ENCODE peak calls at places on chromosomes 16 and 17, in seven cellular contexts. C is GM10248; J is GM13976; B is midbrain; N is stimulated activated CD8-positive, alpha-beta memory T cell treated with anti-CD3 and anti-CD28 coated beads, Interleukin-7, amount 100 ng/mL, for 1 hour; W is left colon; S is activated T-cell treated with anti-CD3 and anti-CD28 coated beads for 48 hours. R is an unnamed sample.

GRCh38 chr17:49638818-49639217 is 39.1 kb downstream of the SPOP start:
- DNase-seq in C (no peak), J (no peak), B (no peak), N (no peak), W (no peak), S (no peak), R (no peak)

GRCh38 chr16:88315543-88316105 is 67.1 kb upstream of the ZNF469 start:
- DNase-seq in C (no peak), J (no peak), B (no peak), N (no peak), W (peak; percentile 45), S (no peak), R (no peak)

GRCh38 chr16:87186440-87186839 is 130.8 kb downstream of the C16orf95 start:
- DNase-seq in C (no peak), J (no peak), B (no peak), N (no peak), W (no peak), S (no peak), R (no peak)

GRCh38 chr17:62110923-62111484 is 45.9 kb upstream of the MED13 start:
- DNase-seq in C (no peak), J (no peak), B (no peak), N (no peak), W (no peak), S (no peak), R (no peak)

GRCh38 chr17:57645950-57646686 is 99.0 kb downstream of the CCDC182 start:
- DNase-seq in C (no peak), J (no peak), B (no peak), N (no peak), W (no peak), S (no peak), R (no peak)

GRCh38 chr16:6021544-6021943 is 923.9 kb upstream of the EEF2KMT start:
- DNase-seq in C (no peak), J (no peak), B (no peak), N (no peak), W (no peak), S (no peak), R (no peak)

GRCh38 chr17:61486135-61487120 is 34.2 kb downstream of the TBX4 start:
- DNase-seq in C (no peak), J (no peak), B (no peak), N (no peak), W (no peak), S (no peak), R (no peak)

GRCh38 chr17:7930841-7931631 is 710 bp downstream of the TRAPPC1 start:
- DNase-seq in C (no peak), J (no peak), B (no peak), N (no peak), W (no peak), S (no peak), R (no peak)

GRCh38 chr17:75277664-75278071 is 6.6 kb upstream of the MIF4GD start:
- DNase-seq in C (no peak), J (no peak), B (no peak), N (no peak), W (no peak), S (no peak), R (no peak)

GRCh38 chr16:3348547-3349167 is 7.0 kb upstream of the OR2C1 start:
- DNase-seq in C (peak; percentile 18), J (no peak), B (no peak), N (no peak), W (no peak), S (no peak), R (no peak)

GRCh38 chr17:49454050-49454449 is 39.4 kb upstream of the PHB1 start:
- DNase-seq in C (no peak), J (no peak), B (peak; percentile 54), N (no peak), W (no peak), S (no peak), R (no peak)

GRCh38 chr16:28061702-28062101 is 1.8 kb downstream of the GSG1L start:
- DNase-seq in C (no peak), J (no peak), B (no peak), N (no peak), W (no peak), S (no peak), R (no peak)

GRCh38 chr17:67365762-67366192 is 600 bp downstream of the PSMD12 start:
- DNase-seq in C (no peak), J (no peak), B (no peak), N (no peak), W (no peak), S (no peak), R (no peak)

GRCh38 chr16:55668337-55669281 is 12.8 kb downstream of the SLC6A2 start:
- DNase-seq in C (no peak), J (no peak), B (no peak), N (no peak), W (no peak), S (no peak), R (no peak)